ENCODE peak calls at places on chromosomes 1 and 21, in ten cellular contexts. W is skeletal muscle cell; P is SJSA1; C is HepG2; T is ELF-1; O is amniotic stem cell; Y is pancreas; Z is NCI-H460; H is testis; N is activated CD4-positive, alpha-beta T cell treated with anti-CD3 and anti-CD28 coated beads, Interleukin-2, amount 50 U/mL, for 48 hours. K is an unnamed sample.

GRCh38 chr1:34419662-34420061 is 243.0 kb downstream of the C1orf94 start:
- DNase-seq in P (no peak), O (no peak), N (no peak), Y (no peak), W (no peak), Z (no peak), C (no peak), H (no peak), T (peak), K (no peak)

GRCh38 chr1:199723557-199723956 is 304.0 kb upstream of the NR5A2 start:
- DNase-seq in H (no peak), N (no peak), O (peak), T (no peak), C (no peak), W (no peak), Y (no peak), P (no peak), Z (no peak), K (peak)

GRCh38 chr1:2046225-2046917 is 3.8 kb upstream of the PRKCZ start:
- DNase-seq in P (no peak), Z (peak), O (no peak), C (peak), H (peak), N (peak), T (peak), Y (peak), W (no peak), K (no peak)

GRCh38 chr1:180917306-180918065 is 4.8 kb downstream of the KIAA1614 start:
- DNase-seq in N (no peak), C (no peak), Y (peak), P (no peak), W (no peak), O (no peak), Z (no peak), H (no peak), T (peak), K (no peak)

GRCh38 chr1:68321084-68321685 is 88.9 kb upstream of the WLS start:
- DNase-seq in O (no peak), P (peak), W (no peak), T (peak), N (no peak), H (peak), Y (peak), Z (peak), C (peak), K (peak)

GRCh38 chr1:7266561-7266960 is 481.3 kb downstream of the CAMTA1 start:
- DNase-seq in N (no peak), T (no peak), Y (no peak), P (no peak), C (no peak), Z (no peak), O (no peak), W (no peak), H (no peak), K (no peak)

GRCh38 chr1:183093821-183094287 is 70.6 kb downstream of the LAMC1 start:
- DNase-seq in T (peak), C (no peak), H (no peak), P (no peak), W (peak), Z (peak), Y (no peak), N (no peak), O (no peak), K (peak)

GRCh38 chr21:39373634-39374033 is 24.7 kb upstream of the HMGN1 start:
- DNase-seq in N (no peak), T (no peak), O (no peak), W (no peak), Z (no peak), P (no peak), C (peak), Y (no peak), H (peak), K (no peak)

GRCh38 chr1:230303822-230304221 is 122.3 kb downstream of the PGBD5 start:
- DNase-seq in Z (no peak), N (no peak), W (peak), Y (no peak), P (no peak), T (no peak), H (no peak), O (no peak), C (no peak), K (peak)

GRCh38 chr1:56278052-56278451 is 301.3 kb downstream of the PLPP3 start:
- DNase-seq in P (no peak), O (no peak), T (no peak), N (no peak), Z (no peak), W (no peak), C (no peak), H (no peak), Y (no peak), K (no peak)

GRCh38 chr1:218315638-218316037 is 29.5 kb upstream of the TGFB2 start:
- DNase-seq in N (no peak), P (peak), T (no peak), Y (no peak), O (no peak), Z (no peak), H (no peak), C (no peak), W (no peak), K (no peak)

GRCh38 chr1:64686828-64687724 is 57.8 kb upstream of the RAVER2 start:
- DNase-seq in W (no peak), Z (peak), C (peak), T (peak), P (no peak), N (peak), Y (no peak), H (no peak), O (no peak), K (no peak)

GRCh38 chr1:51953079-51953478 is 37.4 kb downstream of the RAB3B start:
- DNase-seq in W (no peak), O (no peak), N (no peak), C (no peak), H (no peak), T (no peak), P (no peak), Z (peak), Y (no peak), K (no peak)

K was measured in retinal pigment epithelial cell.